ENCODE peak calls at places on chromosomes 16 and 17, in seven cellular contexts. F is heart right ventricle, T is astrocyte of the spinal cord, C is endodermal cell, K is brain microvascular endothelial cell, H is cardiac muscle cell, E is skeletal muscle cell. G is an unnamed sample.

GRCh38 chr16:69166221-69166833 is 20.6 kb upstream of the SNTB2 start:
- DNase-seq in F (no peak), T (peak; percentile 95), C (no peak), K (peak; percentile 28), H (peak; percentile 58), E (no peak), G (peak; percentile 89)

GRCh38 chr17:63826468-63827001 is 696 bp upstream of the PSMC5 start:
- DNase-seq in F (no peak), T (peak; percentile 49), C (peak; percentile 74), K (peak; percentile 31), H (peak; percentile 48), E (no peak), G (no peak)

GRCh38 chr17:50501054-50501453 is 7.2 kb upstream of the MYCBPAP start:
- DNase-seq in F (no peak), T (no peak), C (peak; percentile 79), K (peak; percentile 20), H (peak; percentile 57), E (no peak), G (peak; percentile 63)

GRCh38 chr16:66128363-66128725 is 238.1 kb upstream of the CDH5 start:
- DNase-seq in F (no peak), T (no peak), C (no peak), K (no peak), H (no peak), E (no peak), G (peak; percentile 58)

GRCh38 chr17:42895185-42895555 is 5.4 kb upstream of the G6PC1 start:
- DNase-seq in F (peak; percentile 42), T (peak; percentile 82), C (no peak), K (peak; percentile 56), H (no peak), E (peak; percentile 41), G (peak; percentile 81)

GRCh38 chr16:47644166-47644565 is 183.0 kb downstream of the PHKB start:
- DNase-seq in F (no peak), T (peak; percentile 94), C (no peak), K (peak; percentile 96), H (no peak), E (peak; percentile 82), G (peak; percentile 86)

GRCh38 chr16:58815188-58815888 is 81.2 kb upstream of the GOT2 start:
- DNase-seq in F (no peak), T (no peak), C (no peak), K (no peak), H (no peak), E (no peak), G (no peak)

GRCh38 chr16:22383827-22384226 is 9.4 kb upstream of the CDR2 start:
- DNase-seq in F (no peak), T (no peak), C (no peak), K (no peak), H (no peak), E (no peak), G (no peak)

GRCh38 chr17:72465191-72466024 is 344.6 kb downstream of the SOX9 start:
- DNase-seq in F (no peak), T (peak; percentile 87), C (peak; percentile 83), K (peak; percentile 94), H (no peak), E (peak; percentile 30), G (peak; percentile 90)

DNA sequence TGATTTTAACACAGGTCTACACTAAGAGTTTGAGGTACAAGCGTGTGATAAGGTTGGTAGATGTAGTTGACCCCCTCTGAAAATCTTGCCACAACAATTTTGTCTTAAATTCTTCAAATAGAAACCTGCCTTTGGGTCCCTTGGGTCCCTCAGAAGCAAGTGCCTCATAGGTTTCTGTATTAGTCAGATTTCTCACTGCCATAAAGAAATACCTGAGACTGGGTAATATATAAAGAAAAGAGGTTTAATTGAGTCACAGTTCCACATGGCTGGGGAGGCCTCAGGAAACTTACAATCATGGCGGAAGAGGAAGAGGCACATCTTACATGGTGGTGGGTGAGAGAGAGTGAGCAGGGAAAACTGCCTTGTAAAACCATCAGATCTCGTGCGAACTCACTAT is 301.2 kb downstream of the MAP2K6 start:
- DNase-seq in F (no peak), T (no peak), C (no peak), K (no peak), H (no peak), E (no peak), G (no peak)
- H3K4me3 ChIP-seq in F (no peak overlapping the region), T (no peak overlapping the region), C (no peak overlapping the region), K (no peak overlapping the region), H (no peak overlapping the region), E (no peak overlapping the region), G (no peak overlapping the region)

GRCh38 chr17:32876414-32877163 is at the start of gene MYO1D:
- DNase-seq in F (peak; percentile 43), T (no peak), C (peak; percentile 92), K (no peak), H (peak; percentile 63), E (no peak), G (peak; percentile 40)
- H3K4me3 ChIP-seq in F (peak within 1 kb of the TSS; percentile 74), T (peak within 1 kb of the TSS; percentile 51), C (peak within 1 kb of the TSS; percentile 93), K (peak within 1 kb of the TSS; percentile 68), H (peak within 1 kb of the TSS; percentile 91), E (peak within 1 kb of the TSS; percentile 71), G (peak within 1 kb of the TSS; percentile 91)

DNA sequence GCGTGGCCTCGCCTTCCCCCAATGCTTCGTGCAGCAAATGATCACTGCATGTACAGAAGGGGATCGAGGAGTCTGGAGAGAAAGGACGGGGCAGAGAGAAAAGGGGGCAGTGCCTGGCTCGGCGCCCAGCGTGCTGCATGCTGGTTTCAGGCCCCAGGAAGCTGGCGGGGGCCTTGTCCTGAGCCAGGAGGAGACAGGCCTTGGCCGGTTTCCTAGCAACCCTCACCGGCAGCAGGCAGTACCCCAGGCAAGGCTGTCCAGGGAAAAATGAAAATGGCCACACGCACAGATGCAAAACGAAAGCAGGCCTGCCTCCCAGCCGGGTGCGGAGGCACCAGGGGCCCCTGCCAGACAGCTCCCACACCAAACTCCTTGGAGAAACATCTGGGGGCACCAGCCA is 126.3 kb downstream of the ZFHX3 start:
- DNase-seq in F (peak; percentile 27), T (peak; percentile 74), C (no peak), K (peak; percentile 72), H (no peak), E (no peak), G (peak; percentile 53)
- H3K4me3 ChIP-seq in F (no peak overlapping the region), T (peak overlapping the region; percentile 27), C (no peak overlapping the region), K (peak overlapping the region; percentile 37), H (no peak overlapping the region), E (peak overlapping the region; percentile 9), G (no peak overlapping the region)

GRCh38 chr17:41733348-41734138 is 900 bp downstream of the HAP1 start:
- DNase-seq in F (no peak), T (no peak), C (no peak), K (no peak), H (no peak), E (no peak), G (no peak)
- H3K4me3 ChIP-seq in F (peak overlapping the region; percentile 51), T (no peak overlapping the region), C (peak overlapping the region; percentile 84), K (no peak overlapping the region), H (peak overlapping the region; percentile 40), E (no peak overlapping the region), G (no peak overlapping the region)

GRCh38 chr17:40448639-40449261 is 5.5 kb downstream of the IGFBP4 start:
- DNase-seq in F (no peak), T (no peak), C (no peak), K (no peak), H (no peak), E (no peak), G (no peak)
- H3K4me3 ChIP-seq in F (peak overlapping the region; percentile 85), T (no peak overlapping the region), C (no peak overlapping the region), K (no peak overlapping the region), H (no peak overlapping the region), E (peak overlapping the region; percentile 99), G (peak overlapping the region; percentile 62)

G was measured in foreskin fibroblast.